ENCODE peak calls at places on chromosomes 5 and 9, in four cellular contexts. G, H, S and Q are unnamed samples.

GRCh38 chr5:109161914-109162683 is 247.7 kb downstream of the PJA2 start:
- DNase-seq in G (no peak), S (no peak), H (peak; percentile 2), Q (no peak)

GRCh38 chr5:136629125-136629790 is 263.9 kb upstream of the TRPC7 start:
- DNase-seq in S (no peak), H (no peak), G (no peak), Q (no peak)

GRCh38 chr5:100516285-100516684 is 18.9 kb upstream of the FAM174A start:
- DNase-seq in G (no peak), H (no peak), S (no peak), Q (no peak)

GRCh38 chr9:108444400-108445358 is 411.1 kb downstream of the ACTL7B start:
- DNase-seq in H (peak; percentile 72), G (no peak), S (no peak), Q (no peak)

GRCh38 chr9:125889524-125890473 is 142.6 kb downstream of the PBX3 start:
- DNase-seq in H (peak; percentile 69), G (peak; percentile 12), S (peak; percentile 26), Q (peak; percentile 24)

GRCh38 chr5:145922059-145922458 is 14.3 kb upstream of the SH3RF2 start:
- DNase-seq in G (no peak), S (no peak), H (no peak), Q (no peak)

GRCh38 chr5:133827001-133827400 is 141.4 kb downstream of the C5orf15 start:
- DNase-seq in G (no peak), H (no peak), S (peak; percentile 76), Q (no peak)

GRCh38 chr9:130938652-130939404 is at the start of gene FIBCD1:
- DNase-seq in H (peak; percentile 85), S (no peak), G (peak; percentile 32), Q (no peak)

GRCh38 chr5:150376799-150377771 is 19.6 kb downstream of the TCOF1 start:
- DNase-seq in H (peak; percentile 60), S (no peak), G (no peak), Q (no peak)